ENCODE peak calls at places on chromosomes 13 and 19, in nine cellular contexts. C is psoas muscle; O is AG04450; M is CD8-positive, alpha-beta T cell; J is fibroblast of lung; G is heart left ventricle; X is cardiac muscle cell; N is right atrium auricular region; F is Peyer's patch. D is an unnamed sample. For H3K9me3, the result is how much of the 10 kb centered on the place peaks cover.

GRCh38 chr13:25137624-25137892 is 34.5 kb downstream of the AMER2 start:
- DNase-seq in C (no peak), O (no peak), M (no peak), J (no peak), G (no peak), X (no peak), N (no peak), F (no peak), D (no peak)

GRCh38 chr19:4083677-4084546 is 17.2 kb upstream of the ZBTB7A start:
- DNase-seq in C (peak), O (no peak), M (peak), J (no peak), G (peak), X (no peak), N (no peak), F (peak), D (no peak)

GRCh38 chr19:18683955-18684641 is 618 bp downstream of the CRTC1 start:
- DNase-seq in C (no peak), O (no peak), M (no peak), J (no peak), G (no peak), X (no peak), N (no peak), F (no peak), D (no peak)

GRCh38 chr13:36531746-36532486 is 99.6 kb downstream of the CCNA1 start:
- DNase-seq in C (no peak), O (no peak), M (no peak), J (peak), G (no peak), X (no peak), N (no peak), F (no peak), D (no peak)

GRCh38 chr19:10871711-10872550 is 578 bp downstream of the CARM1 start:
- DNase-seq in C (peak), O (no peak), M (no peak), J (no peak), G (peak), X (peak), N (no peak), F (no peak), D (peak)

GRCh38 chr13:25541434-25542123 is 169.8 kb downstream of the ATP8A2 start:
- DNase-seq in C (no peak), O (no peak), M (no peak), J (no peak), G (no peak), X (no peak), N (no peak), F (no peak), D (no peak)

GRCh38 chr19:58227964-58228583 is 640 bp upstream of the ZNF544 start:
- DNase-seq in C (no peak), O (no peak), M (no peak), J (no peak), G (no peak), X (peak), N (no peak), F (no peak), D (no peak)

GRCh38 chr13:83085186-83085900 is 796.9 kb downstream of the SLITRK1 start:
- DNase-seq in C (no peak), O (no peak), M (no peak), J (peak), G (no peak), X (no peak), N (no peak), F (no peak), D (no peak)

GRCh38 chr13:90757127-90757680 is 590.3 kb upstream of the MIR17HG start:
- DNase-seq in C (no peak), O (no peak), M (no peak), J (no peak), G (no peak), X (no peak), N (no peak), F (no peak), D (no peak)

GRCh38 chr13:46926856-46927625 is 30.2 kb upstream of the HTR2A start:
- DNase-seq in C (no peak), O (no peak), M (no peak), J (peak), G (no peak), X (no peak), N (no peak), F (no peak), D (no peak)

GRCh38 chr19:55486971-55487883 is 1.0 kb upstream of the SSC5D start:
- DNase-seq in C (peak), O (peak), M (no peak), J (peak), G (peak), X (peak), N (peak), F (no peak), D (peak)

DNA sequence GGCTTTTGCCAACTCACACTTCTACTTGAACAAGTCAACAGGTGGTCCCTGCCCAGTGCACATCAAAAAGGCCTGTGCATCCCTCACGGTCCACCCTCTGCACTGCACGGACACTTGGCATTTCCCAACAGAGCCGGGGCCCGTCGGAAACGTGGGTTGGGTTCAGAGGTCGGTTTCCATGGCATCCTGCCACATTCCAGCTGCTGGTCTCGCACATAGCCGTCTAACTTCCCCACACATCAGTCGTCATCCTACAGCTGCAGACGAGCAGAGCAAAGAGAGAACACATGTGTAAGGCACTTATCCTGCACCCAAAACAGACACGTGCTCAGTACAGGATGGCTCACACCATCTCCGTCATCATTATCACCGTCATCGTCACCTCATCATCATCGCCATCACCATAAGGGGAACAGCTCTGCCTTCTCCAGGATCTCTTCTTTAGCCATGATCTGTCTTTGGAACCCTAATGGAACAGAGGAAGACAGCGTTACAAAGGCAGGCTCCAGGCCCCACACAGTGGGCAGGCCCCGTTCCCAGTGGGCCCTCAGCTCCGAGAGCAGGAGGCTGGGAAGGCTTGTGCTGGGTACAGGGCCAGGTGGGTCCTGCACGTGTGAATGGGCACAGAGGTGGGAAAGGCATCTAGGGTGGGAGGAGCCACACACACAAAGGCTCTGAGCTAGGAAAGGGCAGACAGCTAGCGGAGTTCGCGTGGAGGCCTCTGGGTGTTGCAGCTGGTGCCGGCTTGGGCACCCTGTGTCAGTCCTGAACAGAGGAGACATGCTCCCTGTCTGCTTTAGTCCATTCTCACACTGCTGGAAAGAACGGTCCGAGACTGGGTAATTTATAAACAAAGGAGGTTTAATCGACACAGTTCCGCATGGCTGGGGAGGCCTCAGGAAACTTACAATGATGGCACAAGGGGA is 170.8 kb upstream of the SOX1 start:
- DNase-seq in C (no peak), O (no peak), M (no peak), J (no peak), G (no peak), X (no peak), N (peak), F (no peak), D (no peak)
- TF ChIP-seq CTCF in C (no peak), O (no peak), M (no peak), J (no peak), G (no peak), X (no peak), N (no peak), F (no peak), D (no peak)

GRCh38 chr13:27770809-27771208 is 21.5 kb upstream of the GSX1 start:
- DNase-seq in C (no peak), O (no peak), M (no peak), J (no peak), G (no peak), X (no peak), N (no peak), F (no peak), D (no peak)

DNA sequence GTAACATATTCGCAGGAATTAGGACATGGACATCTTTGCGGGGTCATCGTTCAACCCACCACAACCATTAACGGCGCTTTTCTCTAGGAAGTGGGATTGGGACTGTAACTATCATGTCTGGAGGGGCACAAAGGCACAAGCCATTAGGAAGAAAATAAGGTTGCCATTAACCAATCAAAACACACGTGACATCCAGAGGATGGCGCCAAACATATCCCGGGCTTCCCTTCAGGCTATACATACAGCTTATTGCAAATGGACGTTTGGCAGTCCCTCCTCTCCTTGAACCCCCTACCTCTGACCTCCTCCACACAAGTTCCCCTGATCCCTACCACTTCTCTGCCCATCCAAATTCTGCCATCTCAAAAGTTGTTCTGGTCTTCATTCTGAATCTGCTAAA is 26.6 kb upstream of the GSX1 start:
- DNase-seq in C (no peak), O (no peak), M (no peak), J (no peak), G (no peak), X (no peak), N (no peak), F (no peak), D (no peak)
- H3K9me3 ChIP-seq in C (under half), O (under half), M (under half), J (under half), G (under half), X (under half), N (under half), F (under half), D (under half)

GRCh38 chr19:47071731-47072130 is 23.3 kb upstream of the TMEM160 start:
- DNase-seq in C (no peak), O (no peak), M (no peak), J (no peak), G (no peak), X (no peak), N (no peak), F (no peak), D (no peak)

GRCh38 chr19:47072323-47072722 is 23.9 kb upstream of the TMEM160 start:
- DNase-seq in C (no peak), O (no peak), M (no peak), J (no peak), G (no peak), X (no peak), N (no peak), F (no peak), D (no peak)

GRCh38 chr19:47074621-47075020 is 26.2 kb upstream of the TMEM160 start:
- DNase-seq in C (no peak), O (no peak), M (no peak), J (no peak), G (no peak), X (no peak), N (no peak), F (no peak), D (no peak)

GRCh38 chr19:47075179-47075811 is 26.9 kb upstream of the TMEM160 start:
- DNase-seq in C (no peak), O (no peak), M (no peak), J (no peak), G (no peak), X (no peak), N (no peak), F (no peak), D (no peak)

DNA sequence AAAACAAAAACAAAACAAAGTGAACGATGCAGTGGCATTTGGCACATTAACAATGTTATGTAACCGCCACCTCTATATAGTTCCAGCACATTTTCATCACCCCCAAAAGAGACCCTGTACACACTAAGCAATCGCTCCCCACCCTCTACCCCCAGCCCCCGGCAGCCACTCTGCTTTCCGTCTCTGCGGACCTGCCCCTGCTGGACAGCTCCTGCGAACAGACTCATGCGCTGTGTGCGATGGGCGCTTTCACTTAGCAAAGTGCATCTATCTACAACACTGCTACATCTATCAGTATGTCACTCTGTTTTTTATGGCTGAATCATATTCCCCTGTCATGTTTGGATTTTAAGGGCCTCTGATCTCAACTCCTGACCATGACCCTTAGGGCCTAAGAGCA is 25.1 kb upstream of the TMEM160 start:
- DNase-seq in C (no peak), O (no peak), M (no peak), J (no peak), G (no peak), X (no peak), N (no peak), F (no peak), D (no peak)
- H3K27ac ChIP-seq in C (no peak), O (no peak), M (no peak), J (no peak), G (no peak), X (no peak), N (no peak), F (no peak), D (no peak)

GRCh38 chr19:41753936-41754529 is 1.3 kb upstream of the CEACAM6 start:
- DNase-seq in C (no peak), O (no peak), M (peak), J (peak), G (no peak), X (no peak), N (no peak), F (peak), D (peak)
- TF ChIP-seq CTCF in C (peak), O (peak), M (peak), J (peak), G (peak), X (peak), N (peak), F (peak), D (peak)

DNA sequence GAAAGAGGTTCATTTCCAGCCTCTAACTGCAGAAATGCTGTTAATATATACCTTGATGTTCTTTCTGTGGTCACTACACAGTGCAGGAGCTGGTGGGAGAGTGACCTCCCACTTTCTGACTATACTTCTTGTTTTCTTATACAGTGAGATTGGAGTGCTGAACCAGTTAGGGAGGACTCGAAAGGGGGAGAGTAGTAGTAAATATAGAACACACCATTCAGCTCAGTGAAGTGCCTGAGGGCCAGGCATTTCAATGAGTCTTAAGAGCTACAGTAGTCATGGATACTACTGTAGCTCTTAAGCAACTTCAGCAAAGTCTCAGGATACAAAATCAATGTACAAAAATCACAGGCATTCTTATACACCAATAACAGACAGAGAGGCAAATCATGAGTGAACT is 372.9 kb downstream of the MTUS2 start:
- DNase-seq in C (no peak), O (no peak), M (no peak), J (no peak), G (no peak), X (peak), N (no peak), F (no peak), D (no peak)
- H3K9me3 ChIP-seq in C (under half), O (under half), M (under half), J (under half), G (under half), X (under half), N (under half), F (under half), D (under half)

GRCh38 chr19:38304352-38304865 is 358 bp downstream of the C19orf33 start:
- DNase-seq in C (no peak), O (no peak), M (no peak), J (no peak), G (no peak), X (no peak), N (no peak), F (no peak), D (no peak)
- H3K27ac ChIP-seq in C (no peak), O (no peak), M (no peak), J (no peak), G (peak), X (no peak), N (peak), F (peak), D (no peak)